ENCODE peak calls at places on chromosome 13, in seven cellular contexts. Z, W, C, G, S, B and R are unnamed samples.

GRCh38 chr13:113553541-113554332 is 30.8 kb upstream of the TFDP1 start:
- DNase-seq in B (no peak), G (no peak), S (no peak), W (no peak), C (peak; percentile 24), Z (no peak), R (no peak)

GRCh38 chr13:113114511-113115362 is 7.9 kb upstream of the F10 start:
- DNase-seq in Z (no peak), B (peak; percentile 11), G (no peak), C (no peak), W (no peak), S (no peak), R (no peak)

GRCh38 chr13:68897331-68897730 is 1210.3 kb upstream of the ATXN8OS start:
- DNase-seq in W (no peak), Z (no peak), S (no peak), G (no peak), C (no peak), B (no peak), R (no peak)

GRCh38 chr13:51942189-51942588 is 69.1 kb downstream of the ATP7B start:
- DNase-seq in B (no peak), W (peak; percentile 64), S (no peak), C (no peak), Z (no peak), G (no peak), R (peak; percentile 59)

GRCh38 chr13:85347251-85347650 is 452.0 kb downstream of the SLITRK6 start:
- DNase-seq in B (no peak), W (no peak), C (no peak), G (no peak), S (no peak), Z (no peak), R (no peak)

GRCh38 chr13:112545866-112546265 is 42.1 kb downstream of the TUBGCP3 start:
- DNase-seq in B (no peak), C (no peak), W (no peak), G (no peak), Z (peak; percentile 80), S (peak; percentile 6), R (no peak)

GRCh38 chr13:51618626-51619025 is 34.4 kb downstream of the WDFY2 start:
- DNase-seq in S (no peak), W (no peak), C (no peak), Z (peak; percentile 59), G (no peak), B (no peak), R (no peak)

GRCh38 chr13:80562423-80562822 is 221.5 kb upstream of the SPRY2 start:
- DNase-seq in S (no peak), B (no peak), G (no peak), C (no peak), W (no peak), Z (no peak), R (no peak)

GRCh38 chr13:40787062-40787461 is 2.3 kb upstream of the SLC25A15 start:
- DNase-seq in B (no peak), W (no peak), C (no peak), S (no peak), Z (no peak), G (no peak), R (no peak)
- H3K4me3 ChIP-seq in B (no peak overlapping the region), W (no peak overlapping the region), C (no peak overlapping the region), S (no peak overlapping the region), Z (no peak overlapping the region), G (no peak overlapping the region), R (no peak overlapping the region)

GRCh38 chr13:109586509-109587346 is 199.7 kb downstream of the IRS2 start:
- DNase-seq in Z (no peak), S (peak; percentile 95), C (no peak), B (no peak), G (no peak), W (no peak), R (no peak)

GRCh38 chr13:109584844-109585361 is 201.5 kb downstream of the IRS2 start:
- DNase-seq in Z (no peak), G (no peak), S (no peak), C (no peak), B (no peak), W (no peak), R (no peak)

GRCh38 chr13:109593230-109593629 is 193.2 kb downstream of the IRS2 start:
- DNase-seq in W (no peak), G (no peak), S (peak; percentile 54), B (no peak), C (no peak), Z (no peak), R (no peak)

GRCh38 chr13:109592776-109593175 is 193.6 kb downstream of the IRS2 start:
- DNase-seq in B (no peak), Z (no peak), C (no peak), S (no peak), G (no peak), W (no peak), R (no peak)

GRCh38 chr13:109587689-109588088 is 198.7 kb downstream of the IRS2 start:
- DNase-seq in S (no peak), G (no peak), C (no peak), W (no peak), B (no peak), Z (no peak), R (no peak)
- H3K4me1 ChIP-seq in S (peaks cover 46% of the 10 kb centered on the region), G (no peaks in the 10 kb centered on the region), C (no peaks in the 10 kb centered on the region), W (no peaks in the 10 kb centered on the region), B (no peaks in the 10 kb centered on the region), Z (peaks cover 18% of the 10 kb centered on the region), R (no peaks in the 10 kb centered on the region)

DNA sequence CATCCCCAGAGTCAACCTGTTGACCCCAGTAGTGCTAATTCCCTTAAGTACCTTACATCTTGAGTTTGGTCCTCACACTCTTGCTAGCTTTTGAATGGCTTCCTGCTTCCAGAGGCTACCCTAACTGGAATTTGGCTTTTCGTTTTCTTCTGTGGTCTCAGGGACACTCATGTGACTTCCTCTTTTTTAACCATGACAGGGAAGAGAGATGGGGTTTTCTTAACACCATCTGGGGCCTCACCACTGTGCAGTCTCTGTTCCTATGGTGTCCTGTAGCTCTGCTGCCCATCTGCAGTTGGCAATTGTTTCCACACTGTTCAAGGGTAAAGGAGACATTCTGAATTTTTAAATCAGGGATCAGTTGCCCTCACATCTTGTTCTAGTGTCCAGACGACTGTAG is 66.7 kb downstream of the SLC10A2 start:
- DNase-seq in C (no peak), W (no peak), S (no peak), Z (no peak), G (no peak), B (no peak), R (no peak)
- H3K4me3 ChIP-seq in C (no peak overlapping the region), W (no peak overlapping the region), S (no peak overlapping the region), Z (no peak overlapping the region), G (no peak overlapping the region), B (no peak overlapping the region), R (no peak overlapping the region)

GRCh38 chr13:73993661-73994060 is 140.5 kb downstream of the KLF12 start:
- DNase-seq in B (no peak), G (no peak), Z (no peak), S (no peak), C (no peak), W (no peak), R (no peak)
- H3K4me1 ChIP-seq in B (peaks cover 6% of the 10 kb centered on the region), G (peaks cover 8% of the 10 kb centered on the region), Z (peaks cover 24% of the 10 kb centered on the region), S (no peaks in the 10 kb centered on the region), C (peaks cover 2% of the 10 kb centered on the region), W (peaks cover 28% of the 10 kb centered on the region), R (peaks cover 9% of the 10 kb centered on the region)

GRCh38 chr13:78606471-78607408 is 3.4 kb upstream of the POU4F1 start:
- DNase-seq in Z (no peak), B (no peak), W (no peak), S (no peak), C (no peak), G (peak; percentile 12), R (no peak)
- H3K4me3 ChIP-seq in Z (no peak overlapping the region), B (no peak overlapping the region), W (no peak overlapping the region), S (no peak overlapping the region), C (no peak overlapping the region), G (no peak overlapping the region), R (no peak overlapping the region)

GRCh38 chr13:99722419-99722818 is 221.1 kb downstream of the TM9SF2 start:
- DNase-seq in G (no peak), S (no peak), W (no peak), B (no peak), Z (no peak), C (no peak), R (no peak)
- H3K4me1 ChIP-seq in G (peaks cover 64% of the 10 kb centered on the region), S (no peaks in the 10 kb centered on the region), W (no peaks in the 10 kb centered on the region), B (no peaks in the 10 kb centered on the region), Z (peaks cover 7% of the 10 kb centered on the region), C (peaks cover 3% of the 10 kb centered on the region), R (no peaks in the 10 kb centered on the region)

DNA sequence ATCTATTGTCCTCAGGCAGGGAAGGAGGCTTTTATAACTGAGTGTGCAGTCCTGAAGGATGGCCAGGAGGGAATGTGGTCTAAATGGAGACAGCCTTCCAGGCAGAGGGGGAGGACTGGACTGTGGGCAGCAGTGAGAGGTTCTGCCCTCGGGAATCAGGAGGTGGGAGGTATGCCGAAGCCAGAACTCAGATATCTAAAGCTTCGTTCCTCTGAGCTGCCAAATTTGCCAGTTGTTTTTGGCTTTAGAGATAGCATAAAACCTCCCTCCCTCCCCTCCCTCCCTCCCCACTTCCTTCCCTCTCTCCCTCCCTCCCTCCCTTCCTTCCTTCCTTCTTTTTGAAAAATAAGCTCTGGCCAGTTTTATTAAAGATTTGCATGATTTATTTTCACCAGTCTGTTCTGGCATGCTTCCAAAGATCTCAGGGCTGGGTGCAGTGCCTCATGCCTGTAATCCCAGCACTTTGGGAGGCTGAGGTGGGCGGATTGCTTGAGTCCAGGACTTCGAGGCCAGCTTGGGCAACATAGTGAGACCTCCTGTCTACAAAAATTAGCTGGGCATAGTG is 2.4 kb downstream of the MEDAG start:
- DNase-seq in Z (peak; percentile 92), G (no peak), B (peak; percentile 59), W (no peak), S (no peak), C (no peak), R (no peak)
- H3K4me3 ChIP-seq in Z (no peak overlapping the region), G (no peak overlapping the region), B (peak overlapping the region; percentile 69), W (no peak overlapping the region), S (no peak overlapping the region), C (no peak overlapping the region), R (no peak overlapping the region)

GRCh38 chr13:75418186-75418843 is 63.7 kb downstream of the TBC1D4 start:
- DNase-seq in S (no peak), G (no peak), W (no peak), B (no peak), C (no peak), Z (no peak), R (no peak)
- H3K4me1 ChIP-seq in S (peaks cover 46% of the 10 kb centered on the region), G (peaks cover 19% of the 10 kb centered on the region), W (no peaks in the 10 kb centered on the region), B (peaks cover 88% of the 10 kb centered on the region), C (peaks cover 24% of the 10 kb centered on the region), Z (peaks cover 52% of the 10 kb centered on the region), R (no peaks in the 10 kb centered on the region)